ENCODE peak calls at places on chromosomes 7 and 10, in five cellular contexts. M is heart left ventricle, T is mesothelial cell of epicardium, C is cardiac muscle cell, F is AG04450. A is an unnamed sample.

GRCh38 chr10:130686680-130687300 is 550.6 kb downstream of the GLRX3 start:
- DNase-seq in M (no peak), T (no peak), C (no peak), F (no peak), A (no peak)

GRCh38 chr7:132419538-132419937 is 156.7 kb downstream of the PLXNA4 start:
- DNase-seq in M (no peak), T (no peak), C (peak), F (no peak), A (peak)

GRCh38 chr10:91271886-91272285 is 51.4 kb downstream of the PCGF5 start:
- DNase-seq in M (no peak), T (no peak), C (no peak), F (no peak), A (peak)

GRCh38 chr10:126080303-126080825 is 184.0 kb downstream of the FANK1 start:
- DNase-seq in M (no peak), T (no peak), C (no peak), F (no peak), A (peak)

GRCh38 chr10:80187465-80188409 is 17.6 kb downstream of the ANXA11 start:
- DNase-seq in M (no peak), T (no peak), C (no peak), F (no peak), A (no peak)

GRCh38 chr7:542935-543789 is 23.5 kb upstream of the PDGFA start:
- DNase-seq in M (no peak), T (no peak), C (peak), F (peak), A (peak)

GRCh38 chr10:18104223-18104872 is 35.9 kb upstream of the CACNB2 start:
- DNase-seq in M (no peak), T (no peak), C (peak), F (no peak), A (peak)

GRCh38 chr10:117441812-117442443 is 66.7 kb upstream of the PDZD8 start:
- DNase-seq in M (no peak), T (no peak), C (peak), F (no peak), A (peak)

GRCh38 chr7:98354511-98355249 is 46.2 kb downstream of the BAIAP2L1 start:
- DNase-seq in M (peak), T (no peak), C (peak), F (no peak), A (peak)

GRCh38 chr10:43282881-43283280 is 16.0 kb upstream of the RASGEF1A start:
- DNase-seq in M (no peak), T (no peak), C (peak), F (no peak), A (no peak)

GRCh38 chr7:139635521-139636240 is 112.2 kb downstream of the CLEC2L start:
- DNase-seq in M (no peak), T (no peak), C (no peak), F (no peak), A (no peak)

GRCh38 chr10:109587366-109587765 is 335.9 kb downstream of the XPNPEP1 start:
- DNase-seq in M (no peak), T (no peak), C (no peak), F (no peak), A (no peak)

GRCh38 chr7:105267244-105267643 is 121.5 kb downstream of the SRPK2 start:
- DNase-seq in M (no peak), T (no peak), C (no peak), F (no peak), A (no peak)

GRCh38 chr10:131024259-131025131 is 287.0 kb downstream of the TCERG1L start:
- DNase-seq in M (no peak), T (no peak), C (no peak), F (no peak), A (no peak)

GRCh38 chr10:118845776-118846175 is 91.0 kb upstream of the CACUL1 start:
- DNase-seq in M (no peak), T (no peak), C (no peak), F (no peak), A (no peak)

GRCh38 chr7:38542156-38542555 is 89.0 kb downstream of the AMPH start:
- DNase-seq in M (no peak), T (no peak), C (no peak), F (peak), A (no peak)

GRCh38 chr7:7895754-7896153 is 72.8 kb upstream of the GLCCI1 start:
- DNase-seq in M (no peak), T (no peak), C (no peak), F (no peak), A (no peak)

DNA sequence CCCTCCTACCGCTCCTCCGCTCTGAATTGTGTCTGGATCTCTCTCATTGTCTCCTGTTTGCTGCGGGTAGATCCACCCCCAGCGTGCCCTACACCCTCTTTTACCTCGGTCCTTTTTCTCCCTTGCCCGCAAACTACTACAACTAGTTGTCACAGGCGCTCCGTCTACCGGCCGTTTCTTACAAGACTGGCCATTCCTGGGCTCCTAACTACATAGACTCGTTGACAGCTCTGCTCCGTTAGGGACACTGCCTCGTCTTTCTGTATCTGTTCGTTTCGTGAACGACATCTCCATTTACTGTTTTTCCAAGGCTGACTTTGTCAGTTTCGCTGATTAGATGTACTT is 793 bp downstream of the TAF3 start:
- DNase-seq in M (no peak), T (no peak), C (peak), F (no peak), A (peak)
- TF ChIP-seq CTCF in M (no peak), T (no peak), C (peak), F (peak), A (peak)

GRCh38 chr10:102420810-102421644 is at the start of gene FBXL15:
- DNase-seq in M (peak), T (peak), C (peak), F (peak), A (peak)

GRCh38 chr10:102418612-102419560 is at the start of gene PSD:
- DNase-seq in M (peak), T (no peak), C (no peak), F (no peak), A (no peak)

GRCh38 chr10:102421645-102422585 is 1.3 kb downstream of the FBXL15 start:
- DNase-seq in M (no peak), T (no peak), C (no peak), F (no peak), A (no peak)

GRCh38 chr10:102420443-102420809 is 210 bp upstream of the FBXL15 start:
- DNase-seq in M (no peak), T (no peak), C (no peak), F (no peak), A (no peak)

GRCh38 chr10:102419561-102420442 is 834 bp upstream of the FBXL15 start:
- DNase-seq in M (no peak), T (peak), C (no peak), F (no peak), A (no peak)
- TF ChIP-seq CTCF in M (no peak), T (no peak), C (no peak), F (no peak), A (no peak)

GRCh38 chr10:88092265-88092664 is 228.8 kb downstream of the PTEN start:
- DNase-seq in M (no peak), T (no peak), C (no peak), F (no peak), A (no peak)

GRCh38 chr10:88090568-88091214 is 227.3 kb downstream of the PTEN start:
- DNase-seq in M (no peak), T (no peak), C (no peak), F (no peak), A (no peak)

GRCh38 chr10:88089498-88089897 is 226.1 kb downstream of the PTEN start:
- DNase-seq in M (no peak), T (no peak), C (no peak), F (no peak), A (no peak)

GRCh38 chr10:88092975-88093374 is 229.6 kb downstream of the PTEN start:
- DNase-seq in M (no peak), T (no peak), C (no peak), F (no peak), A (no peak)

GRCh38 chr10:88091490-88092061 is 228.2 kb downstream of the PTEN start:
- DNase-seq in M (no peak), T (no peak), C (no peak), F (no peak), A (no peak)
- TF ChIP-seq CTCF in M (no peak), T (no peak), C (no peak), F (no peak), A (no peak)

DNA sequence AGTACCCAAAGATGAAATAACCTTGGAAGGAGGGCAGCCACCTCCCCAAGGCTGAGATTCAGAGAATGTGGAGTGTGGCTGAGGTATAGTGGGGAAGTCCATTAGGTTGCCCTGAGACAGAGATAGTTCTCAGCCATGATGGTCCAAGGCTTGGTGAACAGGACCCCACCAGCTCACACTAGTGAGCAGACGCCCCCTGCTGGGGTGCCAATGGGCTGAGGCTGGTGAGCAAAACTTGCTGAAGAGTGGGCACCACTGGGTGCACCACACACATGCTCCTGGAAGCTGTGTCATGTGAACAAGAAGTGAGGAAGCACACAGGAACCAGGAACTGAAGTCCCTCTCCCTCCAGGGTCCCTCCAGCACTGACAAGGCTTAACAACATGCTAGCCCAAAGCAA is 8.9 kb downstream of the FBXL13 start:
- DNase-seq in M (peak), T (no peak), C (peak), F (no peak), A (peak)
- TF ChIP-seq CTCF in M (no peak), T (peak), C (peak), F (peak), A (peak)

DNA sequence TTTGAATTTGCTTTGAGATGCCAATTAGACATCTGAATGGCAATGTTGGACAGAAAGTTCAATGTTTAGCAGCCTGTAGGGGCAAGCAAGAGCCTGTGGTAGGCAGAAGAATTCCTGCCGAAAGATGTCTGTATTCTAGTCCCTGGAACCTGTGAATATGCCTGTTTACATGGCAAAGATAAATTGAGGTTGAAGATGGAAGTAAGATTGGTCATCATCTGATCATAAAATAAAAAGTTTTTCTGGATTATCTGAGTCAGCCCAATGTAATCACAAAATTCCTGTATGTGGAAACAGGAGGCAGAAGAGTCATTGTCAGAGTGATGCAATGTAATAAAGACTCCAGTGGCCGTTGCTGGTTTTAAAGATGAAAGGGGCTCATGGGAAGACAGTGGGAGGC is 430.5 kb downstream of the MDFIC start:
- DNase-seq in M (no peak), T (no peak), C (peak), F (peak), A (peak)
- TF ChIP-seq CTCF in M (no peak), T (no peak), C (no peak), F (peak), A (peak)

GRCh38 chr7:22586806-22587180 is 86.8 kb upstream of the STEAP1B start:
- DNase-seq in M (no peak), T (no peak), C (peak), F (no peak), A (no peak)
- TF ChIP-seq CTCF in M (peak), T (no peak), C (peak), F (peak), A (peak)

A was measured in astrocyte of the spinal cord.